ENCODE peak calls at places on chromosomes 12 and 14, in eight cellular contexts. One of them, this sample, is unnamed.

GRCh38 chr12:25322918-25323773 is 72.4 kb upstream of the KRAS start:
- DNase-seq in uterus: no peak
- DNase-seq in A549: no peak
- DNase-seq in body of pancreas: no peak
- DNase-seq in transverse colon: no peak
- DNase-seq in K562: no peak
- DNase-seq in adrenal gland: no peak
- DNase-seq in breast epithelium: no peak
- DNase-seq in this sample: no peak

GRCh38 chr14:71142375-71143038 is 235.2 kb downstream of the PCNX1 start:
- DNase-seq in uterus: no peak
- DNase-seq in A549: no peak
- DNase-seq in body of pancreas: no peak
- DNase-seq in transverse colon: no peak
- DNase-seq in K562: no peak
- DNase-seq in adrenal gland: no peak
- DNase-seq in breast epithelium: no peak
- DNase-seq in this sample: no peak

GRCh38 chr12:72102150-72102549 is 163.5 kb downstream of the TPH2 start:
- DNase-seq in uterus: no peak
- DNase-seq in A549: no peak
- DNase-seq in body of pancreas: no peak
- DNase-seq in transverse colon: no peak
- DNase-seq in K562: no peak
- DNase-seq in adrenal gland: no peak
- DNase-seq in breast epithelium: no peak
- DNase-seq in this sample: no peak

GRCh38 chr14:98099527-98099926 is 1172.5 kb downstream of the BCL11B start:
- DNase-seq in uterus: no peak
- DNase-seq in A549: no peak
- DNase-seq in body of pancreas: no peak
- DNase-seq in transverse colon: no peak
- DNase-seq in K562: no peak
- DNase-seq in adrenal gland: no peak
- DNase-seq in breast epithelium: no peak
- DNase-seq in this sample: peak; percentile 12

GRCh38 chr14:102213470-102213869 is 73.8 kb downstream of the WDR20 start:
- DNase-seq in uterus: no peak
- DNase-seq in A549: no peak
- DNase-seq in body of pancreas: no peak
- DNase-seq in transverse colon: no peak
- DNase-seq in K562: no peak
- DNase-seq in adrenal gland: no peak
- DNase-seq in breast epithelium: no peak
- DNase-seq in this sample: no peak

GRCh38 chr12:122123051-122123760 is 44.6 kb downstream of the MLXIP start:
- DNase-seq in uterus: peak; percentile 77
- DNase-seq in A549: peak; percentile 76
- DNase-seq in body of pancreas: peak; percentile 78
- DNase-seq in transverse colon: peak; percentile 83
- DNase-seq in K562: peak; percentile 74
- DNase-seq in adrenal gland: peak; percentile 72
- DNase-seq in breast epithelium: peak; percentile 67
- DNase-seq in this sample: no peak

GRCh38 chr14:39140170-39140569 is 26.0 kb downstream of the GEMIN2 start:
- DNase-seq in uterus: no peak
- DNase-seq in A549: no peak
- DNase-seq in body of pancreas: no peak
- DNase-seq in transverse colon: no peak
- DNase-seq in K562: no peak
- DNase-seq in adrenal gland: no peak
- DNase-seq in breast epithelium: no peak
- DNase-seq in this sample: no peak

GRCh38 chr14:102914474-102915291 is 7.8 kb upstream of the AMN start:
- DNase-seq in uterus: no peak
- DNase-seq in A549: no peak
- DNase-seq in body of pancreas: no peak
- DNase-seq in transverse colon: no peak
- DNase-seq in K562: no peak
- DNase-seq in adrenal gland: no peak
- DNase-seq in breast epithelium: no peak
- DNase-seq in this sample: no peak

GRCh38 chr12:52280796-52281560 is 6.5 kb downstream of the KRT86 start:
- DNase-seq in uterus: peak; percentile 50
- DNase-seq in A549: peak; percentile 95
- DNase-seq in body of pancreas: peak; percentile 56
- DNase-seq in transverse colon: peak; percentile 39
- DNase-seq in K562: no peak
- DNase-seq in adrenal gland: no peak
- DNase-seq in breast epithelium: peak; percentile 85
- DNase-seq in this sample: no peak

GRCh38 chr12:28578361-28578760 is 388.1 kb downstream of the CCDC91 start:
- DNase-seq in uterus: no peak
- DNase-seq in A549: no peak
- DNase-seq in body of pancreas: no peak
- DNase-seq in transverse colon: no peak
- DNase-seq in K562: no peak
- DNase-seq in adrenal gland: no peak
- DNase-seq in breast epithelium: no peak
- DNase-seq in this sample: no peak

GRCh38 chr12:28575593-28576205 is 385.4 kb downstream of the CCDC91 start:
- DNase-seq in uterus: no peak
- DNase-seq in A549: no peak
- DNase-seq in body of pancreas: no peak
- DNase-seq in transverse colon: no peak
- DNase-seq in K562: no peak
- DNase-seq in adrenal gland: no peak
- DNase-seq in breast epithelium: no peak
- DNase-seq in this sample: no peak

GRCh38 chr12:28582687-28583376 is 392.6 kb downstream of the CCDC91 start:
- DNase-seq in uterus: no peak
- DNase-seq in A549: no peak
- DNase-seq in body of pancreas: no peak
- DNase-seq in transverse colon: no peak
- DNase-seq in K562: no peak
- DNase-seq in adrenal gland: no peak
- DNase-seq in breast epithelium: no peak
- DNase-seq in this sample: no peak

GRCh38 chr12:28574746-28575592 is 384.7 kb downstream of the CCDC91 start:
- DNase-seq in uterus: no peak
- DNase-seq in A549: no peak
- DNase-seq in body of pancreas: peak; percentile 61
- DNase-seq in transverse colon: peak; percentile 19
- DNase-seq in K562: no peak
- DNase-seq in adrenal gland: no peak
- DNase-seq in breast epithelium: no peak
- DNase-seq in this sample: no peak

GRCh38 chr12:28578833-28579252 is 388.6 kb downstream of the CCDC91 start:
- DNase-seq in uterus: no peak
- DNase-seq in A549: no peak
- DNase-seq in body of pancreas: no peak
- DNase-seq in transverse colon: no peak
- DNase-seq in K562: no peak
- DNase-seq in adrenal gland: no peak
- DNase-seq in breast epithelium: no peak
- DNase-seq in this sample: no peak
- TF ChIP-seq POLR2A in uterus: no peak
- TF ChIP-seq POLR2A in A549: no peak
- TF ChIP-seq POLR2A in body of pancreas: no peak
- TF ChIP-seq POLR2A in transverse colon: no peak
- TF ChIP-seq POLR2A in K562: no peak
- TF ChIP-seq POLR2A in adrenal gland: no peak
- TF ChIP-seq POLR2A in breast epithelium: no peak
- TF ChIP-seq POLR2A in this sample: no peak

DNA sequence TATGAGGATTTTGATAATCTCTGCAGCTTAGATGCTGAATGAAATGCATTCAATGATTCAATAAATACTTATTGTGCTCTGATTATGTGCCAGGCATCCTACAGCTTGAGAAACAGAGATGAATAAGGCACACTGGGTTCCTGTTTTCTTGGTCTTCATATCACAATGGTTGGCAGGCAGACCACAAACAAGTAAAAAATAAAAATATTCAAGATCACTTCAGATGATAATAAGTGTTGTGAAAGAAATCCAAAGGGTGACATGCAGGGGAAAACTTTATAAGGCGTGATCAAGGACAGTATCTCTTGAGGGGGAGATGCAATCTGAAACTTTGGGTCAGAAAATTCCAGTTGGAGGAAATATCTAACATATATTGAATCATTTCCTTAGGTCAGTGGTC is 73.8 kb upstream of the RAP1B start:
- DNase-seq in uterus: no peak
- DNase-seq in A549: no peak
- DNase-seq in body of pancreas: no peak
- DNase-seq in transverse colon: no peak
- DNase-seq in K562: no peak
- DNase-seq in adrenal gland: no peak
- DNase-seq in breast epithelium: no peak
- DNase-seq in this sample: no peak
- H3K4me1 ChIP-seq in uterus: no peaks in the 10 kb centered on the region
- H3K4me1 ChIP-seq in A549: peaks cover 8% of the 10 kb centered on the region
- H3K4me1 ChIP-seq in body of pancreas: no peaks in the 10 kb centered on the region
- H3K4me1 ChIP-seq in transverse colon: peaks cover 16% of the 10 kb centered on the region
- H3K4me1 ChIP-seq in K562: no peaks in the 10 kb centered on the region
- H3K4me1 ChIP-seq in adrenal gland: no peaks in the 10 kb centered on the region
- H3K4me1 ChIP-seq in breast epithelium: no peaks in the 10 kb centered on the region
- H3K4me1 ChIP-seq in this sample: peaks cover 19% of the 10 kb centered on the region

GRCh38 chr12:114685869-114686268 is 1.9 kb upstream of the TBX3 start:
- DNase-seq in uterus: no peak
- DNase-seq in A549: no peak
- DNase-seq in body of pancreas: no peak
- DNase-seq in transverse colon: no peak
- DNase-seq in K562: no peak
- DNase-seq in adrenal gland: no peak
- DNase-seq in breast epithelium: no peak
- DNase-seq in this sample: no peak
- TF ChIP-seq POLR2A in uterus: no peak
- TF ChIP-seq POLR2A in A549: no peak
- TF ChIP-seq POLR2A in body of pancreas: no peak
- TF ChIP-seq POLR2A in transverse colon: no peak
- TF ChIP-seq POLR2A in K562: no peak
- TF ChIP-seq POLR2A in adrenal gland: no peak
- TF ChIP-seq POLR2A in breast epithelium: no peak
- TF ChIP-seq POLR2A in this sample: no peak

GRCh38 chr14:96192975-96193805 is 11.4 kb upstream of the BDKRB2 start:
- DNase-seq in uterus: no peak
- DNase-seq in A549: no peak
- DNase-seq in body of pancreas: no peak
- DNase-seq in transverse colon: no peak
- DNase-seq in K562: no peak
- DNase-seq in adrenal gland: no peak
- DNase-seq in breast epithelium: no peak
- DNase-seq in this sample: no peak
- H3K4me1 ChIP-seq in uterus: no peaks in the 10 kb centered on the region
- H3K4me1 ChIP-seq in A549: peaks cover 33% of the 10 kb centered on the region
- H3K4me1 ChIP-seq in body of pancreas: peaks cover 36% of the 10 kb centered on the region
- H3K4me1 ChIP-seq in transverse colon: no peaks in the 10 kb centered on the region
- H3K4me1 ChIP-seq in K562: no peaks in the 10 kb centered on the region
- H3K4me1 ChIP-seq in adrenal gland: no peaks in the 10 kb centered on the region
- H3K4me1 ChIP-seq in breast epithelium: no peaks in the 10 kb centered on the region
- H3K4me1 ChIP-seq in this sample: no peaks in the 10 kb centered on the region

This sample was measured in esophagus muscularis mucosa.